ENCODE peak calls at places on chromosomes 3 and 15, in nine cellular contexts. One of them, this sample, is unnamed.

GRCh38 chr3:158058775-158059174 is 47.4 kb downstream of the SHOX2 start:
- DNase-seq in T-helper 22 cell: no peak
- DNase-seq in putamen: no peak
- DNase-seq in CD4-positive, alpha-beta memory T cell: no peak
- DNase-seq in activated T-cell treated with anti-CD3 and anti-CD28 coated beads, Interleukin-2, amount 50 U/mL, for 72 hours: no peak
- DNase-seq in posterior cingulate gyrus: no peak
- DNase-seq in prostate gland: no peak
- DNase-seq in stimulated activated CD8-positive, alpha-beta memory T cell treated with anti-CD3 and anti-CD28 coated beads, Interleukin-4, amount 100 ng/mL, for 4 hours: no peak
- DNase-seq in naive thymus-derived CD8-positive, alpha-beta T cell: no peak
- DNase-seq in this sample: no peak

GRCh38 chr15:84859143-84859542 is 25.3 kb upstream of the SLC28A1 start:
- DNase-seq in T-helper 22 cell: no peak
- DNase-seq in putamen: no peak
- DNase-seq in CD4-positive, alpha-beta memory T cell: no peak
- DNase-seq in activated T-cell treated with anti-CD3 and anti-CD28 coated beads, Interleukin-2, amount 50 U/mL, for 72 hours: no peak
- DNase-seq in posterior cingulate gyrus: no peak
- DNase-seq in prostate gland: peak
- DNase-seq in stimulated activated CD8-positive, alpha-beta memory T cell treated with anti-CD3 and anti-CD28 coated beads, Interleukin-4, amount 100 ng/mL, for 4 hours: no peak
- DNase-seq in naive thymus-derived CD8-positive, alpha-beta T cell: no peak
- DNase-seq in this sample: no peak

GRCh38 chr3:182136008-182136910 is 424.5 kb downstream of the SOX2 start:
- DNase-seq in T-helper 22 cell: no peak
- DNase-seq in putamen: no peak
- DNase-seq in CD4-positive, alpha-beta memory T cell: no peak
- DNase-seq in activated T-cell treated with anti-CD3 and anti-CD28 coated beads, Interleukin-2, amount 50 U/mL, for 72 hours: no peak
- DNase-seq in posterior cingulate gyrus: no peak
- DNase-seq in prostate gland: no peak
- DNase-seq in stimulated activated CD8-positive, alpha-beta memory T cell treated with anti-CD3 and anti-CD28 coated beads, Interleukin-4, amount 100 ng/mL, for 4 hours: no peak
- DNase-seq in naive thymus-derived CD8-positive, alpha-beta T cell: no peak
- DNase-seq in this sample: no peak

GRCh38 chr3:33364531-33365128 is 75.6 kb downstream of the UBP1 start:
- DNase-seq in T-helper 22 cell: no peak
- DNase-seq in putamen: no peak
- DNase-seq in CD4-positive, alpha-beta memory T cell: no peak
- DNase-seq in activated T-cell treated with anti-CD3 and anti-CD28 coated beads, Interleukin-2, amount 50 U/mL, for 72 hours: no peak
- DNase-seq in posterior cingulate gyrus: no peak
- DNase-seq in prostate gland: no peak
- DNase-seq in stimulated activated CD8-positive, alpha-beta memory T cell treated with anti-CD3 and anti-CD28 coated beads, Interleukin-4, amount 100 ng/mL, for 4 hours: no peak
- DNase-seq in naive thymus-derived CD8-positive, alpha-beta T cell: no peak
- DNase-seq in this sample: no peak

GRCh38 chr15:78763111-78763795 is 48.0 kb downstream of the ADAMTS7 start:
- DNase-seq in T-helper 22 cell: no peak
- DNase-seq in putamen: no peak
- DNase-seq in CD4-positive, alpha-beta memory T cell: no peak
- DNase-seq in activated T-cell treated with anti-CD3 and anti-CD28 coated beads, Interleukin-2, amount 50 U/mL, for 72 hours: no peak
- DNase-seq in posterior cingulate gyrus: no peak
- DNase-seq in prostate gland: no peak
- DNase-seq in stimulated activated CD8-positive, alpha-beta memory T cell treated with anti-CD3 and anti-CD28 coated beads, Interleukin-4, amount 100 ng/mL, for 4 hours: no peak
- DNase-seq in naive thymus-derived CD8-positive, alpha-beta T cell: no peak
- DNase-seq in this sample: no peak

GRCh38 chr3:119015942-119016341 is 18.7 kb downstream of the IGSF11 start:
- DNase-seq in T-helper 22 cell: no peak
- DNase-seq in putamen: no peak
- DNase-seq in CD4-positive, alpha-beta memory T cell: no peak
- DNase-seq in activated T-cell treated with anti-CD3 and anti-CD28 coated beads, Interleukin-2, amount 50 U/mL, for 72 hours: no peak
- DNase-seq in posterior cingulate gyrus: no peak
- DNase-seq in prostate gland: no peak
- DNase-seq in stimulated activated CD8-positive, alpha-beta memory T cell treated with anti-CD3 and anti-CD28 coated beads, Interleukin-4, amount 100 ng/mL, for 4 hours: no peak
- DNase-seq in naive thymus-derived CD8-positive, alpha-beta T cell: no peak
- DNase-seq in this sample: no peak

GRCh38 chr3:186807231-186807630 is 949 bp upstream of the RFC4 start:
- DNase-seq in T-helper 22 cell: no peak
- DNase-seq in putamen: no peak
- DNase-seq in CD4-positive, alpha-beta memory T cell: no peak
- DNase-seq in activated T-cell treated with anti-CD3 and anti-CD28 coated beads, Interleukin-2, amount 50 U/mL, for 72 hours: no peak
- DNase-seq in posterior cingulate gyrus: no peak
- DNase-seq in prostate gland: no peak
- DNase-seq in stimulated activated CD8-positive, alpha-beta memory T cell treated with anti-CD3 and anti-CD28 coated beads, Interleukin-4, amount 100 ng/mL, for 4 hours: no peak
- DNase-seq in naive thymus-derived CD8-positive, alpha-beta T cell: no peak
- DNase-seq in this sample: no peak

GRCh38 chr15:51938286-51938685 is 33.3 kb downstream of the LEO1 start:
- DNase-seq in T-helper 22 cell: no peak
- DNase-seq in putamen: no peak
- DNase-seq in CD4-positive, alpha-beta memory T cell: no peak
- DNase-seq in activated T-cell treated with anti-CD3 and anti-CD28 coated beads, Interleukin-2, amount 50 U/mL, for 72 hours: no peak
- DNase-seq in posterior cingulate gyrus: no peak
- DNase-seq in prostate gland: no peak
- DNase-seq in stimulated activated CD8-positive, alpha-beta memory T cell treated with anti-CD3 and anti-CD28 coated beads, Interleukin-4, amount 100 ng/mL, for 4 hours: no peak
- DNase-seq in naive thymus-derived CD8-positive, alpha-beta T cell: no peak
- DNase-seq in this sample: no peak

GRCh38 chr15:75731248-75732100 is 18.8 kb upstream of the CSPG4 start:
- DNase-seq in T-helper 22 cell: no peak
- DNase-seq in putamen: no peak
- DNase-seq in CD4-positive, alpha-beta memory T cell: no peak
- DNase-seq in activated T-cell treated with anti-CD3 and anti-CD28 coated beads, Interleukin-2, amount 50 U/mL, for 72 hours: no peak
- DNase-seq in posterior cingulate gyrus: no peak
- DNase-seq in prostate gland: no peak
- DNase-seq in stimulated activated CD8-positive, alpha-beta memory T cell treated with anti-CD3 and anti-CD28 coated beads, Interleukin-4, amount 100 ng/mL, for 4 hours: no peak
- DNase-seq in naive thymus-derived CD8-positive, alpha-beta T cell: no peak
- DNase-seq in this sample: no peak

GRCh38 chr15:86837631-86838030 is 758.0 kb downstream of the AGBL1 start:
- DNase-seq in T-helper 22 cell: no peak
- DNase-seq in putamen: no peak
- DNase-seq in CD4-positive, alpha-beta memory T cell: no peak
- DNase-seq in activated T-cell treated with anti-CD3 and anti-CD28 coated beads, Interleukin-2, amount 50 U/mL, for 72 hours: no peak
- DNase-seq in posterior cingulate gyrus: no peak
- DNase-seq in prostate gland: no peak
- DNase-seq in stimulated activated CD8-positive, alpha-beta memory T cell treated with anti-CD3 and anti-CD28 coated beads, Interleukin-4, amount 100 ng/mL, for 4 hours: no peak
- DNase-seq in naive thymus-derived CD8-positive, alpha-beta T cell: no peak
- DNase-seq in this sample: no peak

GRCh38 chr15:28962851-28963710 is 77.3 kb downstream of the APBA2 start:
- DNase-seq in T-helper 22 cell: no peak
- DNase-seq in putamen: no peak
- DNase-seq in CD4-positive, alpha-beta memory T cell: no peak
- DNase-seq in activated T-cell treated with anti-CD3 and anti-CD28 coated beads, Interleukin-2, amount 50 U/mL, for 72 hours: peak
- DNase-seq in posterior cingulate gyrus: no peak
- DNase-seq in prostate gland: no peak
- DNase-seq in stimulated activated CD8-positive, alpha-beta memory T cell treated with anti-CD3 and anti-CD28 coated beads, Interleukin-4, amount 100 ng/mL, for 4 hours: no peak
- DNase-seq in naive thymus-derived CD8-positive, alpha-beta T cell: no peak
- DNase-seq in this sample: no peak

GRCh38 chr15:25733036-25733855 is 129.9 kb downstream of the ATP10A start:
- DNase-seq in T-helper 22 cell: no peak
- DNase-seq in putamen: no peak
- DNase-seq in CD4-positive, alpha-beta memory T cell: no peak
- DNase-seq in activated T-cell treated with anti-CD3 and anti-CD28 coated beads, Interleukin-2, amount 50 U/mL, for 72 hours: no peak
- DNase-seq in posterior cingulate gyrus: no peak
- DNase-seq in prostate gland: no peak
- DNase-seq in stimulated activated CD8-positive, alpha-beta memory T cell treated with anti-CD3 and anti-CD28 coated beads, Interleukin-4, amount 100 ng/mL, for 4 hours: no peak
- DNase-seq in naive thymus-derived CD8-positive, alpha-beta T cell: no peak
- DNase-seq in this sample: no peak

GRCh38 chr15:59997070-59997701 is 6.9 kb upstream of the FOXB1 start:
- DNase-seq in T-helper 22 cell: peak
- DNase-seq in putamen: no peak
- DNase-seq in CD4-positive, alpha-beta memory T cell: no peak
- DNase-seq in activated T-cell treated with anti-CD3 and anti-CD28 coated beads, Interleukin-2, amount 50 U/mL, for 72 hours: peak
- DNase-seq in posterior cingulate gyrus: no peak
- DNase-seq in prostate gland: no peak
- DNase-seq in stimulated activated CD8-positive, alpha-beta memory T cell treated with anti-CD3 and anti-CD28 coated beads, Interleukin-4, amount 100 ng/mL, for 4 hours: no peak
- DNase-seq in naive thymus-derived CD8-positive, alpha-beta T cell: no peak
- DNase-seq in this sample: no peak

GRCh38 chr3:196688349-196688748 is 23.7 kb downstream of the CEP19 start:
- DNase-seq in T-helper 22 cell: no peak
- DNase-seq in putamen: peak
- DNase-seq in CD4-positive, alpha-beta memory T cell: no peak
- DNase-seq in activated T-cell treated with anti-CD3 and anti-CD28 coated beads, Interleukin-2, amount 50 U/mL, for 72 hours: no peak
- DNase-seq in posterior cingulate gyrus: no peak
- DNase-seq in prostate gland: no peak
- DNase-seq in stimulated activated CD8-positive, alpha-beta memory T cell treated with anti-CD3 and anti-CD28 coated beads, Interleukin-4, amount 100 ng/mL, for 4 hours: no peak
- DNase-seq in naive thymus-derived CD8-positive, alpha-beta T cell: no peak
- DNase-seq in this sample: peak

GRCh38 chr3:177201707-177202397 is 4.6 kb upstream of the TBL1XR1 start:
- DNase-seq in T-helper 22 cell: peak
- DNase-seq in putamen: no peak
- DNase-seq in CD4-positive, alpha-beta memory T cell: peak
- DNase-seq in activated T-cell treated with anti-CD3 and anti-CD28 coated beads, Interleukin-2, amount 50 U/mL, for 72 hours: peak
- DNase-seq in posterior cingulate gyrus: no peak
- DNase-seq in prostate gland: no peak
- DNase-seq in stimulated activated CD8-positive, alpha-beta memory T cell treated with anti-CD3 and anti-CD28 coated beads, Interleukin-4, amount 100 ng/mL, for 4 hours: no peak
- DNase-seq in naive thymus-derived CD8-positive, alpha-beta T cell: no peak
- DNase-seq in this sample: no peak

GRCh38 chr3:133428552-133428951 is 28.7 kb downstream of the BFSP2 start:
- DNase-seq in T-helper 22 cell: no peak
- DNase-seq in putamen: no peak
- DNase-seq in CD4-positive, alpha-beta memory T cell: no peak
- DNase-seq in activated T-cell treated with anti-CD3 and anti-CD28 coated beads, Interleukin-2, amount 50 U/mL, for 72 hours: no peak
- DNase-seq in posterior cingulate gyrus: no peak
- DNase-seq in prostate gland: no peak
- DNase-seq in stimulated activated CD8-positive, alpha-beta memory T cell treated with anti-CD3 and anti-CD28 coated beads, Interleukin-4, amount 100 ng/mL, for 4 hours: no peak
- DNase-seq in naive thymus-derived CD8-positive, alpha-beta T cell: no peak
- DNase-seq in this sample: no peak

GRCh38 chr3:134052370-134052769 is 22.6 kb upstream of the SLCO2A1 start:
- DNase-seq in T-helper 22 cell: no peak
- DNase-seq in putamen: no peak
- DNase-seq in CD4-positive, alpha-beta memory T cell: no peak
- DNase-seq in activated T-cell treated with anti-CD3 and anti-CD28 coated beads, Interleukin-2, amount 50 U/mL, for 72 hours: no peak
- DNase-seq in posterior cingulate gyrus: no peak
- DNase-seq in prostate gland: no peak
- DNase-seq in stimulated activated CD8-positive, alpha-beta memory T cell treated with anti-CD3 and anti-CD28 coated beads, Interleukin-4, amount 100 ng/mL, for 4 hours: no peak
- DNase-seq in naive thymus-derived CD8-positive, alpha-beta T cell: no peak
- DNase-seq in this sample: no peak

GRCh38 chr3:12180218-12180617 is 21.5 kb upstream of the TIMP4 start:
- DNase-seq in T-helper 22 cell: no peak
- DNase-seq in putamen: no peak
- DNase-seq in CD4-positive, alpha-beta memory T cell: no peak
- DNase-seq in activated T-cell treated with anti-CD3 and anti-CD28 coated beads, Interleukin-2, amount 50 U/mL, for 72 hours: no peak
- DNase-seq in posterior cingulate gyrus: no peak
- DNase-seq in prostate gland: no peak
- DNase-seq in stimulated activated CD8-positive, alpha-beta memory T cell treated with anti-CD3 and anti-CD28 coated beads, Interleukin-4, amount 100 ng/mL, for 4 hours: no peak
- DNase-seq in naive thymus-derived CD8-positive, alpha-beta T cell: no peak
- DNase-seq in this sample: no peak

GRCh38 chr3:185630182-185630622 is 44.1 kb downstream of the SENP2 start:
- DNase-seq in T-helper 22 cell: no peak
- DNase-seq in putamen: peak
- DNase-seq in CD4-positive, alpha-beta memory T cell: no peak
- DNase-seq in activated T-cell treated with anti-CD3 and anti-CD28 coated beads, Interleukin-2, amount 50 U/mL, for 72 hours: no peak
- DNase-seq in posterior cingulate gyrus: peak
- DNase-seq in prostate gland: no peak
- DNase-seq in stimulated activated CD8-positive, alpha-beta memory T cell treated with anti-CD3 and anti-CD28 coated beads, Interleukin-4, amount 100 ng/mL, for 4 hours: no peak
- DNase-seq in naive thymus-derived CD8-positive, alpha-beta T cell: no peak
- DNase-seq in this sample: no peak

GRCh38 chr15:74997161-74997942 is 2.0 kb downstream of the SCAMP5 start:
- DNase-seq in T-helper 22 cell: no peak
- DNase-seq in putamen: no peak
- DNase-seq in CD4-positive, alpha-beta memory T cell: no peak
- DNase-seq in activated T-cell treated with anti-CD3 and anti-CD28 coated beads, Interleukin-2, amount 50 U/mL, for 72 hours: no peak
- DNase-seq in posterior cingulate gyrus: no peak
- DNase-seq in prostate gland: no peak
- DNase-seq in stimulated activated CD8-positive, alpha-beta memory T cell treated with anti-CD3 and anti-CD28 coated beads, Interleukin-4, amount 100 ng/mL, for 4 hours: no peak
- DNase-seq in naive thymus-derived CD8-positive, alpha-beta T cell: no peak
- DNase-seq in this sample: no peak

GRCh38 chr15:48645558-48646330 is at the start of gene FBN1:
- DNase-seq in T-helper 22 cell: no peak
- DNase-seq in putamen: peak
- DNase-seq in CD4-positive, alpha-beta memory T cell: no peak
- DNase-seq in activated T-cell treated with anti-CD3 and anti-CD28 coated beads, Interleukin-2, amount 50 U/mL, for 72 hours: peak
- DNase-seq in posterior cingulate gyrus: peak
- DNase-seq in prostate gland: no peak
- DNase-seq in stimulated activated CD8-positive, alpha-beta memory T cell treated with anti-CD3 and anti-CD28 coated beads, Interleukin-4, amount 100 ng/mL, for 4 hours: no peak
- DNase-seq in naive thymus-derived CD8-positive, alpha-beta T cell: no peak
- DNase-seq in this sample: peak

GRCh38 chr3:73868688-73869315 is 244.1 kb upstream of the PDZRN3 start:
- DNase-seq in T-helper 22 cell: no peak
- DNase-seq in putamen: peak
- DNase-seq in CD4-positive, alpha-beta memory T cell: no peak
- DNase-seq in activated T-cell treated with anti-CD3 and anti-CD28 coated beads, Interleukin-2, amount 50 U/mL, for 72 hours: no peak
- DNase-seq in posterior cingulate gyrus: peak
- DNase-seq in prostate gland: peak
- DNase-seq in stimulated activated CD8-positive, alpha-beta memory T cell treated with anti-CD3 and anti-CD28 coated beads, Interleukin-4, amount 100 ng/mL, for 4 hours: no peak
- DNase-seq in naive thymus-derived CD8-positive, alpha-beta T cell: no peak
- DNase-seq in this sample: peak

GRCh38 chr3:50572801-50573371 is 3.6 kb downstream of the HEMK1 start:
- DNase-seq in T-helper 22 cell: no peak
- DNase-seq in putamen: no peak
- DNase-seq in CD4-positive, alpha-beta memory T cell: no peak
- DNase-seq in activated T-cell treated with anti-CD3 and anti-CD28 coated beads, Interleukin-2, amount 50 U/mL, for 72 hours: peak
- DNase-seq in posterior cingulate gyrus: no peak
- DNase-seq in prostate gland: no peak
- DNase-seq in stimulated activated CD8-positive, alpha-beta memory T cell treated with anti-CD3 and anti-CD28 coated beads, Interleukin-4, amount 100 ng/mL, for 4 hours: no peak
- DNase-seq in naive thymus-derived CD8-positive, alpha-beta T cell: no peak
- DNase-seq in this sample: no peak

GRCh38 chr3:23253214-23253613 is 50.1 kb downstream of the UBE2E2 start:
- DNase-seq in T-helper 22 cell: no peak
- DNase-seq in putamen: no peak
- DNase-seq in CD4-positive, alpha-beta memory T cell: no peak
- DNase-seq in activated T-cell treated with anti-CD3 and anti-CD28 coated beads, Interleukin-2, amount 50 U/mL, for 72 hours: no peak
- DNase-seq in posterior cingulate gyrus: no peak
- DNase-seq in prostate gland: no peak
- DNase-seq in stimulated activated CD8-positive, alpha-beta memory T cell treated with anti-CD3 and anti-CD28 coated beads, Interleukin-4, amount 100 ng/mL, for 4 hours: no peak
- DNase-seq in naive thymus-derived CD8-positive, alpha-beta T cell: no peak
- DNase-seq in this sample: no peak